ENCODE peak calls at places on chromosomes 4 and X, in nine cellular contexts. F is stimulated activated CD8-positive, alpha-beta memory T cell treated with anti-CD3 and anti-CD28 coated beads, Interleukin-7, amount 100 ng/mL, for 24 hours; V is neural crest cell; W is A549; I is NT2/D1; D is effector CD4-positive, alpha-beta T cell; G is PC-3; C is neural progenitor cell; L is dorsolateral prefrontal cortex. Z is an unnamed sample.

GRCh38 chrX:17355976-17356375 is 19.0 kb upstream of the NHS start:
- DNase-seq in F (no peak), V (no peak), W (peak), I (no peak), D (no peak), G (no peak), C (no peak), L (no peak), Z (no peak)

GRCh38 chrX:18994713-18995112 is 10.8 kb upstream of the PHKA2 start:
- DNase-seq in F (no peak), V (no peak), W (peak), I (no peak), D (no peak), G (peak), C (no peak), L (no peak), Z (no peak)

GRCh38 chr4:108372678-108373077 is 203.9 kb upstream of the LEF1 start:
- DNase-seq in F (no peak), V (no peak), W (no peak), I (no peak), D (no peak), G (no peak), C (no peak), L (no peak), Z (no peak)

GRCh38 chr4:95462946-95463345 is 85.8 kb downstream of the UNC5C start:
- DNase-seq in F (no peak), V (no peak), W (no peak), I (no peak), D (no peak), G (no peak), C (no peak), L (peak), Z (no peak)

GRCh38 chrX:13851996-13852695 is 35.3 kb upstream of the GPM6B start:
- DNase-seq in F (no peak), V (no peak), W (no peak), I (no peak), D (no peak), G (peak), C (no peak), L (no peak), Z (no peak)

GRCh38 chrX:15714529-15714928 is 23.5 kb upstream of the CA5B start:
- DNase-seq in F (no peak), V (no peak), W (no peak), I (no peak), D (no peak), G (peak), C (no peak), L (no peak), Z (no peak)

GRCh38 chrX:18931972-18932371 is 51.9 kb downstream of the PHKA2 start:
- DNase-seq in F (no peak), V (no peak), W (peak), I (peak), D (no peak), G (peak), C (peak), L (no peak), Z (no peak)

GRCh38 chr4:82905205-82905604 is 4.7 kb downstream of the THAP9 start:
- DNase-seq in F (no peak), V (no peak), W (no peak), I (no peak), D (peak), G (peak), C (no peak), L (no peak), Z (no peak)

GRCh38 chrX:47649302-47649701 is 1.1 kb downstream of the ELK1 start:
- DNase-seq in F (no peak), V (no peak), W (no peak), I (no peak), D (no peak), G (no peak), C (no peak), L (no peak), Z (no peak)

GRCh38 chrX:115058276-115058675 is 40.9 kb upstream of the IL13RA2 start:
- DNase-seq in F (no peak), V (no peak), W (no peak), I (no peak), D (no peak), G (peak), C (no peak), L (no peak), Z (no peak)

GRCh38 chr4:3401436-3402171 is 40.2 kb upstream of the HGFAC start:
- DNase-seq in F (no peak), V (no peak), W (no peak), I (no peak), D (no peak), G (peak), C (no peak), L (no peak), Z (no peak)

GRCh38 chr4:21136231-21136630 is 436.0 kb downstream of the PACRGL start:
- DNase-seq in F (no peak), V (no peak), W (no peak), I (no peak), D (no peak), G (no peak), C (no peak), L (no peak), Z (no peak)

GRCh38 chr4:79044260-79044659 is 105.0 kb upstream of the PAQR3 start:
- DNase-seq in F (no peak), V (no peak), W (no peak), I (no peak), D (no peak), G (no peak), C (no peak), L (no peak), Z (no peak)

Z was measured in T47D.